ENCODE peak calls at places on chromosomes 13 and 19, in six cellular contexts. S is ascending aorta, A is PC-3, R is colonic mucosa, T is right atrium auricular region, Q is HCT116. C is an unnamed sample.

GRCh38 chr13:30257433-30258099 is 49.8 kb downstream of the KATNAL1 start:
- DNase-seq in S (no peak), Q (no peak), A (no peak), T (no peak), R (no peak), C (peak; percentile 28)

GRCh38 chr19:34254552-34255432 is at the start of gene GARRE1:
- DNase-seq in R (peak; percentile 41), T (no peak), Q (no peak), S (no peak), A (no peak), C (peak; percentile 45)

GRCh38 chr19:45443462-45444317 is 20.0 kb upstream of the ERCC1 start:
- DNase-seq in T (peak; percentile 99), S (peak; percentile 95), Q (peak; percentile 83), R (peak; percentile 97), A (peak; percentile 93), C (peak; percentile 63)

GRCh38 chr13:24080134-24080533 is 80.4 kb upstream of the SPATA13 start:
- DNase-seq in R (no peak), S (no peak), A (no peak), Q (no peak), T (peak; percentile 21), C (no peak)

GRCh38 chr19:31627824-31628223 is 278.6 kb upstream of the TSHZ3 start:
- DNase-seq in Q (no peak), S (no peak), R (no peak), A (no peak), T (no peak), C (no peak)

GRCh38 chr19:58002384-58003152 is at the start of gene ZNF606:
- DNase-seq in A (peak; percentile 81), S (peak; percentile 25), T (peak; percentile 81), R (peak; percentile 88), Q (no peak), C (peak; percentile 67)

GRCh38 chr19:8512115-8512967 is 1.6 kb downstream of the ZNF414 start:
- DNase-seq in T (no peak), R (peak; percentile 68), A (peak; percentile 61), S (no peak), Q (peak; percentile 67), C (no peak)

GRCh38 chr19:38134538-38135149 is 89.4 kb downstream of the DPF1 start:
- DNase-seq in A (peak; percentile 36), R (peak; percentile 40), Q (no peak), S (no peak), T (no peak), C (no peak)

GRCh38 chr13:75480691-75481175 is 1.2 kb downstream of the TBC1D4 start:
- DNase-seq in Q (peak; percentile 63), S (no peak), R (peak; percentile 82), A (peak; percentile 87), T (peak; percentile 62), C (no peak)

GRCh38 chr13:75485286-75486062 is 3.5 kb upstream of the TBC1D4 start:
- DNase-seq in S (no peak), Q (peak; percentile 51), T (no peak), R (no peak), A (peak; percentile 48), C (no peak)

GRCh38 chr13:75482070-75482819 is at the start of gene TBC1D4:
- DNase-seq in A (peak; percentile 81), T (peak; percentile 78), S (peak; percentile 28), Q (peak; percentile 76), R (peak; percentile 89), C (peak; percentile 80)

GRCh38 chr13:75481176-75482069 is 546 bp downstream of the TBC1D4 start:
- DNase-seq in S (no peak), A (peak; percentile 28), R (peak; percentile 52), Q (no peak), T (no peak), C (peak; percentile 29)

DNA sequence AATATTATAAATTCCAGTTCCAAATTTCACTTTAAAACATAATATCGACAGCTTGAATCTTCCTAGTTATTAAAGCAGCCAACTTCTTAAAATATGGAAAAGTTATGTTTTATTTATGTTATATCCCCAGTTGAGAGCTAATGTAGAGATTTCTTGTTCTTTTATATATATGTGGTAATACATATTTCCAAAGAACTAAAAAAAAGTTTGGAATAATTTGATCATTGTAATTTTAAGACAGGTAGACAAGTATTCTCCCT is 781 bp upstream of the TBC1D4 start:
- DNase-seq in A (no peak), R (no peak), S (no peak), Q (no peak), T (no peak), C (no peak)
- H3K27ac ChIP-seq in A (peak overlapping the region; percentile 78), R (peak overlapping the region; percentile 89), S (peak overlapping the region; percentile 56), Q (peak overlapping the region; percentile 82), T (peak overlapping the region; percentile 79), C (no peak overlapping the region)

GRCh38 chr13:109647046-109647445 is 139.3 kb downstream of the IRS2 start:
- DNase-seq in A (peak; percentile 46), T (no peak), R (no peak), Q (no peak), S (no peak), C (no peak)

GRCh38 chr13:109644069-109644750 is 142.2 kb downstream of the IRS2 start:
- DNase-seq in A (peak; percentile 75), Q (no peak), S (no peak), R (no peak), T (no peak), C (no peak)

GRCh38 chr13:109644956-109645355 is 141.4 kb downstream of the IRS2 start:
- DNase-seq in A (no peak), Q (no peak), S (no peak), R (no peak), T (no peak), C (no peak)

GRCh38 chr13:109646423-109646822 is 140.0 kb downstream of the IRS2 start:
- DNase-seq in R (no peak), T (no peak), Q (no peak), A (no peak), S (no peak), C (no peak)

DNA sequence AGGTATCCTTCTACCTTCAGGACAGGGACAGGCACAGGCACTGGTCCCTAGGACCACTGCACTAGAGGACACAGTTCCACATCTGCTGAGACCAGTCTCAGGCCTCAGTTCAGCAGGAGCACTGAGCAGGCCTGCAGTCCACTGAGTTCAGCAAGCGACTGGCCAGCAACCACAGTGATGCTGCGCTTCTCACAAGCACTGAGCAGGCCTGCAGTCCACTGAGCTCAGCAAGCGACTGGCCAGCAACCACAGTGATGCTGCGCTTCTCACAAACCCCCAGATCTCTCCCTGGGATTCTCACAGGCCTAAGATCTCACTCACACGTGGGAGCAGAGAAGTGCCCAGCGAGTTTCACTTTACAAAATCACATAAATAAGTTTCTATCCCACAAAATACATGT is 140.6 kb downstream of the IRS2 start:
- DNase-seq in S (no peak), T (no peak), Q (no peak), A (no peak), R (no peak), C (no peak)
- H3K27ac ChIP-seq in S (no peak overlapping the region), T (no peak overlapping the region), Q (no peak overlapping the region), A (no peak overlapping the region), R (no peak overlapping the region), C (no peak overlapping the region)

GRCh38 chr19:1748115-1748702 is 5.1 kb upstream of the ONECUT3 start:
- DNase-seq in Q (no peak), R (peak; percentile 64), S (no peak), A (no peak), T (no peak), C (no peak)
- H3K27ac ChIP-seq in Q (peak overlapping the region; percentile 100), R (no peak overlapping the region), S (no peak overlapping the region), A (peak overlapping the region; percentile 99), T (no peak overlapping the region), C (no peak overlapping the region)

DNA sequence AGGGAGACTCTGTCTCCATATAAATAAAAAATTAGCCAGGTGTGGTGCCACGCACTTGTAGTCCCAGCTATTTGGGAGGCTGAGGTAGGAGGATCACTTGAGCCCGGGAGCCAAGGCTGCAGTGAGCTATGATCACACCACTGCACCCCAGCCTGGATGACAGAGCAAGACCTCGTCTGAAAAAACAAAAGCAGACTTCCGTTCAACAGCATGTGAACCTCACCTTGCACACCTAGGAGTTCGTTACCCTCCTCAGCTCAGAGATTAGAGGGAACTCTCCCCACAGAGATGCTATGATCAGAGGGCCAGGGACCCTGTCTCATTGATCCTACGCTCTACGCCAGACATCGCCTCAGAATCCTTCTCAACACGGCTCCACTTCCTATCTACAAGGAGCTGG is 15.3 kb downstream of the ELL start:
- DNase-seq in T (no peak), R (no peak), S (no peak), Q (no peak), A (no peak), C (no peak)
- H3K27ac ChIP-seq in T (peak overlapping the region; percentile 83), R (peak overlapping the region; percentile 43), S (peak overlapping the region; percentile 68), Q (no peak overlapping the region), A (no peak overlapping the region), C (no peak overlapping the region)